ENCODE peak calls at places on chromosomes 1 and 21, in six cellular contexts. One of them, this sample, is unnamed.

GRCh38 chr21:42614811-42615342 is 38.5 kb upstream of the PDE9A start:
- DNase-seq in GM23338: peak; percentile 54
- DNase-seq in K562: no peak
- DNase-seq in cardiac muscle cell: no peak
- DNase-seq in HepG2: peak; percentile 76
- DNase-seq in uterus: no peak
- DNase-seq in this sample: no peak

GRCh38 chr1:181101581-181102226 is 13.2 kb downstream of the IER5 start:
- DNase-seq in GM23338: peak; percentile 93
- DNase-seq in K562: peak; percentile 38
- DNase-seq in cardiac muscle cell: peak; percentile 75
- DNase-seq in HepG2: no peak
- DNase-seq in uterus: no peak
- DNase-seq in this sample: no peak

GRCh38 chr1:18099026-18099425 is 8.6 kb upstream of the IGSF21 start:
- DNase-seq in GM23338: no peak
- DNase-seq in K562: no peak
- DNase-seq in cardiac muscle cell: no peak
- DNase-seq in HepG2: no peak
- DNase-seq in uterus: no peak
- DNase-seq in this sample: no peak

GRCh38 chr1:237975903-237976302 is 85.2 kb upstream of the ZP4 start:
- DNase-seq in GM23338: no peak
- DNase-seq in K562: no peak
- DNase-seq in cardiac muscle cell: no peak
- DNase-seq in HepG2: no peak
- DNase-seq in uterus: no peak
- DNase-seq in this sample: no peak

GRCh38 chr21:36788116-36788515 is 89.2 kb downstream of the SIM2 start:
- DNase-seq in GM23338: no peak
- DNase-seq in K562: no peak
- DNase-seq in cardiac muscle cell: peak; percentile 20
- DNase-seq in HepG2: no peak
- DNase-seq in uterus: no peak
- DNase-seq in this sample: no peak

GRCh38 chr1:45423907-45424678 is 66.9 kb downstream of the TESK2 start:
- DNase-seq in GM23338: no peak
- DNase-seq in K562: no peak
- DNase-seq in cardiac muscle cell: no peak
- DNase-seq in HepG2: no peak
- DNase-seq in uterus: no peak
- DNase-seq in this sample: no peak

GRCh38 chr21:44526096-44526997 is 13.6 kb downstream of the KRTAP10-1 start:
- DNase-seq in GM23338: no peak
- DNase-seq in K562: no peak
- DNase-seq in cardiac muscle cell: no peak
- DNase-seq in HepG2: peak; percentile 22
- DNase-seq in uterus: no peak
- DNase-seq in this sample: no peak

GRCh38 chr1:207811920-207812720 is 60.3 kb downstream of the CD46 start:
- DNase-seq in GM23338: peak; percentile 61
- DNase-seq in K562: peak; percentile 78
- DNase-seq in cardiac muscle cell: peak; percentile 30
- DNase-seq in HepG2: peak; percentile 64
- DNase-seq in uterus: peak; percentile 53
- DNase-seq in this sample: no peak

GRCh38 chr1:72636636-72637035 is 354.3 kb upstream of the NEGR1 start:
- DNase-seq in GM23338: no peak
- DNase-seq in K562: no peak
- DNase-seq in cardiac muscle cell: peak; percentile 24
- DNase-seq in HepG2: no peak
- DNase-seq in uterus: no peak
- DNase-seq in this sample: no peak

GRCh38 chr21:45330075-45330781 is 42.5 kb upstream of the POFUT2 start:
- DNase-seq in GM23338: no peak
- DNase-seq in K562: no peak
- DNase-seq in cardiac muscle cell: peak; percentile 88
- DNase-seq in HepG2: peak; percentile 89
- DNase-seq in uterus: peak; percentile 59
- DNase-seq in this sample: no peak

GRCh38 chr1:27690205-27690604 is 18.2 kb upstream of the IFI6 start:
- DNase-seq in GM23338: peak; percentile 52
- DNase-seq in K562: no peak
- DNase-seq in cardiac muscle cell: no peak
- DNase-seq in HepG2: no peak
- DNase-seq in uterus: no peak
- DNase-seq in this sample: no peak

GRCh38 chr1:26378088-26378878 is 5.7 kb upstream of the ZNF683 start:
- DNase-seq in GM23338: no peak
- DNase-seq in K562: peak; percentile 99
- DNase-seq in cardiac muscle cell: peak; percentile 98
- DNase-seq in HepG2: no peak
- DNase-seq in uterus: no peak
- DNase-seq in this sample: no peak

GRCh38 chr1:180623579-180624347 is 8.1 kb upstream of the XPR1 start:
- DNase-seq in GM23338: peak; percentile 80
- DNase-seq in K562: no peak
- DNase-seq in cardiac muscle cell: peak; percentile 61
- DNase-seq in HepG2: no peak
- DNase-seq in uterus: no peak
- DNase-seq in this sample: no peak

GRCh38 chr1:36369061-36369470 is 16.7 kb downstream of the STK40 start:
- DNase-seq in GM23338: peak; percentile 95
- DNase-seq in K562: peak; percentile 91
- DNase-seq in cardiac muscle cell: peak; percentile 75
- DNase-seq in HepG2: peak; percentile 57
- DNase-seq in uterus: peak; percentile 71
- DNase-seq in this sample: no peak

GRCh38 chr21:37000381-37000780 is 6.1 kb upstream of the RIPPLY3 start:
- DNase-seq in GM23338: no peak
- DNase-seq in K562: no peak
- DNase-seq in cardiac muscle cell: no peak
- DNase-seq in HepG2: no peak
- DNase-seq in uterus: no peak
- DNase-seq in this sample: no peak

GRCh38 chr1:59880001-59880400 is 46.6 kb downstream of the CYP2J2 start:
- DNase-seq in GM23338: no peak
- DNase-seq in K562: no peak
- DNase-seq in cardiac muscle cell: peak; percentile 45
- DNase-seq in HepG2: no peak
- DNase-seq in uterus: no peak
- DNase-seq in this sample: no peak

GRCh38 chr1:205500240-205501218 is 3.9 kb upstream of the CDK18 start:
- DNase-seq in GM23338: peak; percentile 34
- DNase-seq in K562: no peak
- DNase-seq in cardiac muscle cell: no peak
- DNase-seq in HepG2: peak; percentile 48
- DNase-seq in uterus: no peak
- DNase-seq in this sample: no peak

GRCh38 chr1:167455786-167456446 is 62.4 kb downstream of the CD247 start:
- DNase-seq in GM23338: peak; percentile 62
- DNase-seq in K562: no peak
- DNase-seq in cardiac muscle cell: peak; percentile 24
- DNase-seq in HepG2: no peak
- DNase-seq in uterus: peak; percentile 26
- DNase-seq in this sample: no peak

GRCh38 chr1:48472747-48473146 is 743 bp upstream of the SPATA6 start:
- DNase-seq in GM23338: no peak
- DNase-seq in K562: no peak
- DNase-seq in cardiac muscle cell: no peak
- DNase-seq in HepG2: no peak
- DNase-seq in uterus: no peak
- DNase-seq in this sample: no peak
- H3K4me3 ChIP-seq in GM23338: peak overlapping the region; percentile 94
- H3K4me3 ChIP-seq in K562: peak overlapping the region; percentile 56
- H3K4me3 ChIP-seq in cardiac muscle cell: peak overlapping the region; percentile 79
- H3K4me3 ChIP-seq in HepG2: peak overlapping the region; percentile 66
- H3K4me3 ChIP-seq in uterus: peak overlapping the region; percentile 61
- H3K4me3 ChIP-seq in this sample: peak overlapping the region; percentile 89

DNA sequence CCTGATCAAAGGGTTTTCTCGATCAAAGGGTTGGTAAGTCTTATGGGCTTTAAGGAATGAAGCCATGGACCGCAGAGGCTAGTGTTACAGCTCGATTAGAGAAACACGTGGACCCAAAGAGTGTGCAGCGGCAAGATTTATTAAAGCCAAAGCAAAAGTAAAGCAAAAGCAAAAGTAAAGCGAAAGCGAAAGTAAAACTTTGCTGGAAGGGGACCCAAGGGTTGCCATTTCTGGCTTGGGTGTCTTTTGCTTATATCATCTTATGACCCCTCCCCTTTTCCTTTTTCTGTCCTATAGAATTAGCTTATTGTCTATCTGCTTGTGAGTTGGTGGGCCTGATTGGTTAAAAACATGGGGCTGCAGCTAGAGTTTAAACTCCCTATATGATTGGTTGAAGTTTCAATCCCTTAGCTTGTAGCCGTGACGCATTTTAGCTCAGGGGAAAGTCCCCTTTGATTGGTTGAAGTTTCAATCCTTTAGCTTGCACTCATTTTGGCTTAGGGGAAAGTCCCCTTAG is 957.0 kb downstream of the AMY1C start:
- DNase-seq in GM23338: peak; percentile 6
- DNase-seq in K562: peak; percentile 6
- DNase-seq in cardiac muscle cell: no peak
- DNase-seq in HepG2: peak; percentile 37
- DNase-seq in uterus: no peak
- DNase-seq in this sample: no peak
- TF ChIP-seq CTCF in GM23338: no peak
- TF ChIP-seq CTCF in K562: no peak
- TF ChIP-seq CTCF in cardiac muscle cell: no peak
- TF ChIP-seq CTCF in HepG2: no peak
- TF ChIP-seq CTCF in uterus: no peak
- TF ChIP-seq CTCF in this sample: no peak

GRCh38 chr1:53321366-53321765 is 6.5 kb downstream of the LRP8 start:
- DNase-seq in GM23338: peak; percentile 82
- DNase-seq in K562: peak; percentile 40
- DNase-seq in cardiac muscle cell: no peak
- DNase-seq in HepG2: no peak
- DNase-seq in uterus: no peak
- DNase-seq in this sample: no peak
- H3K27ac ChIP-seq in GM23338: no peak overlapping the region
- H3K27ac ChIP-seq in K562: no peak overlapping the region
- H3K27ac ChIP-seq in cardiac muscle cell: no peak overlapping the region
- H3K27ac ChIP-seq in HepG2: no peak overlapping the region
- H3K27ac ChIP-seq in uterus: no peak overlapping the region
- H3K27ac ChIP-seq in this sample: no peak overlapping the region

DNA sequence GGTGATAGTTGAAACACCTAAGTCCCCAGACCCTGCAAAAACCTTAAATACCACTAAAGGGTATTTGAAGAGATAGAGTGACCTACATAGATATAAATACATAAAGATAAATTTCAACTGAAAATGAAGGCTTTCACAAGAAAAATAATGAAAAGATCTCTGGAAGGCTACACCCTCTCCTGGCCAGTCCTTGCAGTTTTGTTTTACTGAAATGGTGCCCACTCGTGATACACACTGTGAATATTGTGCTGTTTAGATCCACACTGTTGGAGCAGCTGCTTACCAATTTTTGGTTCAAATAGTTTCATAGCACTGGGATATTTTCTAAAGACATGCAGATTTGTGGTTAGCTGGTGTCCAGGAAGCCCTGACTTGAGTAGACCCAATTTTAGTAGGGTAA is 31.5 kb upstream of the RNF187 start:
- DNase-seq in GM23338: no peak
- DNase-seq in K562: no peak
- DNase-seq in cardiac muscle cell: peak; percentile 22
- DNase-seq in HepG2: no peak
- DNase-seq in uterus: no peak
- DNase-seq in this sample: no peak
- H3K4me3 ChIP-seq in GM23338: peak overlapping the region; percentile 61
- H3K4me3 ChIP-seq in K562: peak overlapping the region; percentile 61
- H3K4me3 ChIP-seq in cardiac muscle cell: peak overlapping the region; percentile 54
- H3K4me3 ChIP-seq in HepG2: no peak overlapping the region
- H3K4me3 ChIP-seq in uterus: no peak overlapping the region
- H3K4me3 ChIP-seq in this sample: no peak overlapping the region

GRCh38 chr1:100034465-100034864 is 64.7 kb downstream of the SLC35A3 start:
- DNase-seq in GM23338: peak; percentile 66
- DNase-seq in K562: peak; percentile 60
- DNase-seq in cardiac muscle cell: peak; percentile 50
- DNase-seq in HepG2: peak; percentile 41
- DNase-seq in uterus: no peak
- DNase-seq in this sample: no peak
- TF ChIP-seq CTCF in GM23338: peak; percentile 66
- TF ChIP-seq CTCF in K562: peak; percentile 63
- TF ChIP-seq CTCF in cardiac muscle cell: peak; percentile 50
- TF ChIP-seq CTCF in HepG2: peak; percentile 47
- TF ChIP-seq CTCF in uterus: no peak
- TF ChIP-seq CTCF in this sample: no peak

DNA sequence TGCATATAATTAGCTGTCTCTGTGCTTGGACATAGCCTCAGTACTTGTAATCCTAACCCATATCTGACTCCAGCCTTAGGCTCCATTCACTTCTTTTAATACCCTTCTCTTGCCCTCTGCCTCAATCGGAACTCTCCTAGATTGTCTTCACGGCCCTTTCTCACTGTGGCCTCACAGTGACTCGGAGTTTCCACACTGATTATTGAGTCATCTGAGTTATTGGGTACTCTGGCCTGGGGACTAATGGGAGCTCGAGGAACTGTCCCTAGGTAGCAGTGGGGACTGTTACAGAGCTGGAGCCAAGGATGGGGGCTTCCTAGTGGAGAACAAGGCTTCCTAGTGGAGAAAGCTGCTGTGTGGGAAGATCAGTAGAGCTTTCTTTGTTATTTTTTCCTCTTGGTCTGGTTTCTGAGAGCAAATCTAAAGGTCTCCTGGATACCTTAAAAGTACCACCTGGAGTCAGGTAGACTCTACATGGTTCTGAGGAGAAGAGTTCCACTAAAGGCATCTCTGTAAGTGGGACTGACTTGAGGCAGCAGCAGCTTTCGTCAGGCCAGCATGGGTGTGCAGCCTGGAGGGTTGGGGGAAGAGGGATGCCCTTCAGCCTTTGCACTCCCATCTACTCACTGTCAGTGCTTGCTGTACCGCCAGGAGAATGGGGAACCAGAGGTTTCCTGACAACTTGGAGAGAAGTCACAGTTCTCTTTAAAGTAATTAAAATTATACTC is 17.1 kb downstream of the TRAF5 start:
- DNase-seq in GM23338: no peak
- DNase-seq in K562: no peak
- DNase-seq in cardiac muscle cell: no peak
- DNase-seq in HepG2: no peak
- DNase-seq in uterus: no peak
- DNase-seq in this sample: no peak
- H3K27ac ChIP-seq in GM23338: no peak overlapping the region
- H3K27ac ChIP-seq in K562: no peak overlapping the region
- H3K27ac ChIP-seq in cardiac muscle cell: no peak overlapping the region
- H3K27ac ChIP-seq in HepG2: no peak overlapping the region
- H3K27ac ChIP-seq in uterus: no peak overlapping the region
- H3K27ac ChIP-seq in this sample: no peak overlapping the region